ENCODE peak calls at places on chromosomes 5 and 9, in seven cellular contexts. Z, T, A, Y, G, N and F are unnamed samples.

GRCh38 chr5:7927466-7928375 is 58.8 kb downstream of the MTRR start:
- DNase-seq in N (peak), Y (peak), A (peak), G (peak), T (peak), Z (peak), F (peak)

GRCh38 chr5:14428302-14429081 is 153.1 kb upstream of the OTULINL start:
- DNase-seq in Z (peak), A (no peak), Y (no peak), G (peak), N (peak), T (peak), F (no peak)

GRCh38 chr5:59744531-59744992 is 149.0 kb downstream of the PDE4D start:
- DNase-seq in A (no peak), N (no peak), Y (no peak), G (no peak), Z (peak), T (peak), F (no peak)

GRCh38 chr5:145777445-145778063 is 57.6 kb downstream of the PRELID2 start:
- DNase-seq in T (no peak), Z (no peak), G (no peak), N (no peak), A (no peak), Y (no peak), F (no peak)

GRCh38 chr5:178457471-178457870 is 132.7 kb downstream of the COL23A1 start:
- DNase-seq in T (no peak), A (no peak), G (no peak), N (no peak), Y (no peak), Z (no peak), F (no peak)

GRCh38 chr9:95004452-95005275 is 278.2 kb downstream of the AOPEP start:
- DNase-seq in T (no peak), Y (no peak), G (peak), A (no peak), Z (peak), N (peak), F (peak)

GRCh38 chr5:76785493-76785892 is 33.3 kb upstream of the F2RL1 start:
- DNase-seq in T (peak), Z (peak), G (no peak), N (no peak), Y (no peak), A (no peak), F (no peak)

GRCh38 chr5:133370281-133370890 is 242.0 kb downstream of the FSTL4 start:
- DNase-seq in Y (no peak), A (no peak), Z (no peak), T (no peak), G (no peak), N (no peak), F (no peak)

GRCh38 chr9:131642496-131643083 is 97.3 kb downstream of the PRRT1B start:
- DNase-seq in N (peak), Z (no peak), G (no peak), A (no peak), Y (no peak), T (no peak), F (no peak)

GRCh38 chr9:19998153-19998552 is 209.3 kb upstream of the SLC24A2 start:
- DNase-seq in A (no peak), N (no peak), Z (no peak), T (peak), G (peak), Y (no peak), F (no peak)

GRCh38 chr5:165057156-165057555 is 1551.7 kb downstream of the MAT2B start:
- DNase-seq in A (no peak), T (no peak), Y (no peak), Z (peak), N (peak), G (no peak), F (no peak)

GRCh38 chr9:110058304-110058953 is 149.5 kb downstream of the C9orf152 start:
- DNase-seq in Z (peak), G (peak), N (peak), A (peak), Y (no peak), T (peak), F (peak)

GRCh38 chr5:92435781-92436180 is 1052.7 kb upstream of the ARRDC3 start:
- DNase-seq in Y (no peak), N (no peak), A (no peak), Z (no peak), T (no peak), G (no peak), F (no peak)

GRCh38 chr9:96874947-96875459 is 20.7 kb upstream of the ZNF782 start:
- DNase-seq in Z (peak), A (no peak), G (no peak), N (peak), T (peak), Y (no peak), F (no peak)

GRCh38 chr9:86353591-86354047 is 591 bp downstream of the TUT7 start:
- DNase-seq in N (peak), Z (no peak), G (no peak), A (no peak), Y (no peak), T (no peak), F (peak)

GRCh38 chr5:180390441-180391190 is 37.5 kb upstream of the GFPT2 start:
- DNase-seq in A (no peak), G (no peak), Y (no peak), N (no peak), T (no peak), Z (no peak), F (no peak)

GRCh38 chr5:3654515-3654914 is 58.9 kb downstream of the IRX1 start:
- DNase-seq in G (no peak), Y (no peak), T (no peak), A (no peak), N (no peak), Z (no peak), F (no peak)

DNA sequence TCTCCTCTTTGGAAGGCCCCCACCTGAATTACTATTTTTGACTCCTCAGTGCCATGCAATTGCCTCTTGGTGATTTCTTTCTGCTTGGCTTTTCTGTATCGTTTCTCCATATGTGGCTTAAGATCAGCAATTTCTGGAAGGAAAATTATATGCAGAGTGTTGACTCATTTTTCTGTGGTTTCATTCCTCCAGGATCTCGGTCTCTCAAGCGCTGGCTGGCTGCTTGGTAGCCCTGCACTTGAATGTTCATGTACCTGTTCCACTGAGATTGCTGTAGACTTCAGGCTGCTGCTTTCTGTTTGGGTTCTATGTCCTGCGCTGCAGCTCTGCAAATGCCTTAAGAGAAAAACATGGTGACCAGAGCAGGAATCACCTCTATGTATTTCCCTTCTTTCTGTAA is 77.6 kb downstream of the INIP start:
- DNase-seq in T (no peak), Y (no peak), N (no peak), A (no peak), G (no peak), Z (no peak), F (no peak)
- H3K23ac ChIP-seq in T (no peak), Y (no peak), N (no peak), A (no peak), G (no peak), Z (no peak), F (no peak)

DNA sequence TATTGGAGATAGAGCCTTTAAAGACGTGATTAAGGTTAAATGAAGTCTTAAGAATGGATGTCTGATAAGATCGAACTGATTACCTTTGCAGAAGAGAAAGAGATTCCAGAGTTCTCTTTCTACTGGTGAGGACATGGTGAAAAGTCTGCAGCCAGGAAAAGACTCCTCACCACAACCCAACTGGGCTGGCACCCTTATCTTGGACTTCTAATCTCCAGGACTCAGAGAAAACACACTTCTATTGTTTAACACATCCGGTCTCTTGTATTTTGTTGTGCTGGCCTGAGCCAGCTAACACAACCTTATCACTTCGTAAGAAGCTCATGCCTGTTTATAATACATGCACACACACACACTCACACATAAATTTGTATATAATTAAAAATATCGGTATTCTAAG is 489.1 kb downstream of the PRDM9 start:
- DNase-seq in N (no peak), G (peak), Z (no peak), T (no peak), A (no peak), Y (no peak), F (no peak)
- H3K23ac ChIP-seq in N (no peak), G (no peak), Z (no peak), T (no peak), A (no peak), Y (no peak), F (no peak)

DNA sequence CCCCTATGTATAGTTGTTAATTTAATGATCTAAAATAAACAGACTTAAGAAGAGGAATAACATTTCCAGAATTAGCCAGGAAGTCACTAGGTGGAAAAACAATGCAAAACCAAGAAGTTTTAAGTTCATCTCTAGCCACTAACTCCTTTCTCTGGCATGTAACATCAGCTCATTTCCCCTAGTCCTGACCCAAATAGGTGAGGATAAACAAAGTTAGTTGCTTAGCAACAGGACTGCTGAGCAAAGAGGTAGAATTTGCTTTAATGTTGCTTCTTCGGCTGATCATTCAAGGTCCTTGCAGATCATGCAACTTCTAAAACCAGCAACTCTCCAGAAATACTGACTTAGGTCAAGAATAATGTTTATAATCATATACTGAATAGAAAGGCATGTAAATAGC is 675.8 kb downstream of the CETN3 start:
- DNase-seq in N (no peak), A (no peak), G (peak), Z (no peak), T (no peak), Y (peak), F (no peak)
- H3K23ac ChIP-seq in N (no peak), A (no peak), G (no peak), Z (no peak), T (no peak), Y (no peak), F (no peak)

GRCh38 chr5:127290019-127290945 is at the start of gene MEGF10:
- DNase-seq in Z (peak), T (peak), A (peak), G (peak), N (peak), Y (peak), F (no peak)

GRCh38 chr5:127292030-127292735 is 1.6 kb downstream of the MEGF10 start:
- DNase-seq in N (no peak), G (no peak), A (no peak), Z (no peak), Y (no peak), T (no peak), F (no peak)

GRCh38 chr5:127288676-127289075 is 1.9 kb upstream of the MEGF10 start:
- DNase-seq in A (no peak), G (no peak), N (no peak), T (no peak), Z (no peak), Y (no peak), F (no peak)

GRCh38 chr5:127293373-127293772 is 2.8 kb downstream of the MEGF10 start:
- DNase-seq in G (no peak), Y (no peak), Z (no peak), N (no peak), T (no peak), A (no peak), F (no peak)

DNA sequence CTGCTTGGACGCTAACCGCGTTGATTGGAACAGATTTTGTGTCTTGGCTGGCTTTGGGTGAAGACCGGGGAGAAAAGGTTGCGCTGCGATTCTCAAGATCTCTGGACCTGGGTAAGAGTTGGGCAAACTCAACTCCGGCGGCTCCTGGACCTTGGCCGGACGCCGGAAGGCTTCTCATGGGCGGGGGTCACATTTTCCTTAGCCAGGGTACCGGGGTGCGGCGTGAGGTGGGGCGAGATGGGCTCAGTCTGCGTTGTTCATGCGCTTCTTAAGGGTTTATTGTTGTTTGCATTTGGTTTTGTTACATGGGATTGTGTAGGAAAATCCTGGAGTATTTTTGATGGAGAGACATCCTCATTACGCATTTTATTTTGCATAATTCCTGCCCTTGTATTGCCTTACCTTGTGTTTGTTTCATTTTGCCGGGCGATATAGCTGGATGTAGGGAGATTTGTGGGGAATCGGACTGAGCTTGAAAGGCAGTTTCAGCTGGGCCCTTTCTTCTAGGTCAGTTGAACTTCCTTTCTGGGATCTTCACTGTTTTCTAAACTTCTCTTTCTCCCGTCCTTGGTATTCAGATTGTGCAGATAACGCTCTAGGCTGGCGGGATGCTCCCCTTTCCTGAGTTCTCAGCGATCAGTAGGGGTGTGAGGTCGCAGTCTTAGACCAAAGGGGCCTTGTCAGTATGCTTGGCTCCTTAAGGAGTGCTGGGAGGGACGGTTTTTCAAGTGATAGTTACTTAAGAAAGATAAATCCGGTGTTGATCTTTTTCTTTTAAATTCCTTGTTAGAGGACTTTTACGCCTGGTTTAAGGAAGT is 559 bp downstream of the MEGF10 start:
- DNase-seq in G (peak), Y (no peak), N (no peak), Z (no peak), A (no peak), T (no peak), F (no peak)
- H3K23ac ChIP-seq in G (no peak), Y (no peak), N (no peak), Z (no peak), A (no peak), T (no peak), F (no peak)

DNA sequence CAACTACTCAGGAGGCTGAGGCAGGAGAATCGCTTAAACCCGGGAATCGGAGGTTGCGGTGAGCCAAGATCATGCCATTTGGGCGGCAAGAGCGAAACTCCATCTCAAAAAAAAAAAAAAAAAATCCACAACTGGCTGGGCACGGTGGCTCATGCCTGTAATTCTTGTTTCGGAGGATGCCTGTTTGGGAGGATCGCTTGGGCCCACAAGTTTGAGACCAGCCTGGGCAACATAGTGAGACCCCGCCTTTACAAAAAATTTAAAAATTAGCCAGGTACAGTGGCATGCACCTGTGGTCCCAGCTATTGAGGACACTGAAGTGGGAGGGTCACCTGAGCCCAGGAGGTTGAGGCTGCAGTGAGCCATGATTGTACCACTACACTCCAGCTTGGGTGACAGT is 1.9 kb upstream of the EIF4EBP3 start:
- DNase-seq in T (no peak), N (no peak), Z (no peak), G (no peak), Y (no peak), A (no peak), F (peak)
- H3K23ac ChIP-seq in T (no peak), N (no peak), Z (no peak), G (no peak), Y (no peak), A (no peak), F (no peak)

DNA sequence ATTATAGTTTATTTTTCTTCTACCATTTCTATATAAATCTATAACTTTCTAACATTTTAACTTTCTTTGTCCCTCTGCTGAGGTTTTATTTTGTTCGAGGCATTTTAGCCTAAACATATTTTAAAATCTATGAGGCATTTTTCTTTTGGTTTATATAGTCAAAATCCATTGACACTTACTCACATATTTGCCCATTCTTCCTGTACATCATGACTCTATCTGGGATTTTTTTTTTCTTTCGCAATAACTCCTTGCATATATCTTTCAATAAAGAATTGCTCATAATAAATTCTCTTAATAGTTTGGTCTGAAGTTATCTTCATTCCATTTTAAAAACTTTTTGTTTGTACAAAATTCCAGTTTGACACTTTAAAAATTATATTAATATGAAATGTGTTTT is 632.3 kb downstream of the TLE4 start:
- DNase-seq in A (no peak), T (peak), G (no peak), Y (no peak), N (no peak), Z (no peak), F (no peak)
- H3K23ac ChIP-seq in A (no peak), T (no peak), G (no peak), Y (no peak), N (no peak), Z (no peak), F (no peak)

DNA sequence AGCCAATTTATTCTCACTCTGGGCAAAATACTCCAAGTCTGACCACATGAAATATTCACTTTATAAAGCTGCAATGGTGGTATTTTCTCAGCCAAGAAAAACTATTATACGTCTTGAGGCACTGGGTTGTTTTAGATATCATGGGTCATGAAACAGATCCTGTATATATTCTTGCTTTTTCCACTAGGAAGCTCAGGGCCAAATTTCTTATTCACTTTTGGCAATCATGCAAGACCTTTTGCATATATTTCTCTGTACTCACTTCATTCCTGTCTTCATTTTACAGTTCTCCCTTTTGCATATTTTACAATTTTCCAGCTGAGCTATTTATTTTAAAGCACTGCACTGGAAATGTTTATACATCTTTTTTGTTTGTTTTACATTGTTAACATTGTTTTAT is 49.8 kb downstream of the GABBR2 start:
- DNase-seq in T (peak), N (no peak), Y (no peak), A (no peak), G (no peak), Z (no peak), F (no peak)
- H3K23ac ChIP-seq in T (peak), N (no peak), Y (no peak), A (no peak), G (no peak), Z (no peak), F (no peak)